ENCODE peak calls at places on chromosome 12, in ten cellular contexts. W is A549, V is prostate gland, H is H1, J is ovary, Y is breast epithelium, M is esophagus squamous epithelium, N is tibial nerve, S is HCT116, A is body of pancreas. D is an unnamed sample. For H3K4me1, the result is how much of the 10 kb centered on the place peaks cover.

GRCh38 chr12:130982565-130983225 is 29.0 kb downstream of the ADGRD1 start:
- DNase-seq in A (no peak), V (no peak), J (no peak), W (no peak), N (no peak), Y (no peak), H (no peak), S (no peak), M (no peak), D (no peak)

GRCh38 chr12:94867066-94867855 is 136.2 kb downstream of the NDUFA12 start:
- DNase-seq in J (no peak), Y (no peak), V (no peak), S (no peak), N (no peak), M (no peak), A (no peak), W (no peak), H (no peak), D (no peak)

GRCh38 chr12:112879191-112879705 is 27.5 kb upstream of the OAS1 start:
- DNase-seq in A (no peak), S (no peak), N (no peak), Y (no peak), H (no peak), V (no peak), W (no peak), M (no peak), J (no peak), D (no peak)

GRCh38 chr12:27185234-27186045 is 58.6 kb upstream of the STK38L start:
- DNase-seq in Y (no peak), S (no peak), W (no peak), M (no peak), J (no peak), V (no peak), H (no peak), A (no peak), N (no peak), D (no peak)

GRCh38 chr12:53700567-53700966 is 24.7 kb upstream of the ATP5MC2 start:
- DNase-seq in V (no peak), H (no peak), S (no peak), J (no peak), Y (no peak), W (no peak), M (no peak), N (no peak), A (no peak), D (no peak)

GRCh38 chr12:113070117-113070906 is 13.8 kb downstream of the DTX1 start:
- DNase-seq in N (no peak), Y (peak), A (no peak), W (no peak), J (no peak), M (no peak), S (no peak), H (no peak), V (no peak), D (no peak)

GRCh38 chr12:2008677-2009076 is 4.4 kb upstream of the DCP1B start:
- DNase-seq in V (no peak), S (no peak), A (no peak), Y (no peak), N (no peak), J (no peak), M (no peak), W (no peak), H (no peak), D (peak)

GRCh38 chr12:67853204-67853603 is 136.0 kb upstream of the IFNG-AS1 start:
- DNase-seq in A (no peak), J (no peak), S (no peak), Y (no peak), V (no peak), H (no peak), W (no peak), N (no peak), M (no peak), D (no peak)

GRCh38 chr12:43198608-43199007 is 353.4 kb downstream of the ADAMTS20 start:
- DNase-seq in Y (no peak), J (no peak), M (no peak), A (no peak), V (no peak), W (no peak), N (no peak), H (no peak), S (no peak), D (no peak)

GRCh38 chr12:25256826-25257225 is 6.1 kb upstream of the KRAS start:
- DNase-seq in S (no peak), N (no peak), J (no peak), H (no peak), A (no peak), V (no peak), W (no peak), Y (no peak), M (no peak), D (no peak)

GRCh38 chr12:119208626-119209061 is 29.9 kb downstream of the HSPB8 start:
- DNase-seq in H (no peak), S (no peak), A (peak), W (peak), M (no peak), V (peak), Y (peak), J (no peak), N (peak), D (no peak)

GRCh38 chr12:69171881-69172280 is 67.5 kb upstream of the CPSF6 start:
- DNase-seq in Y (no peak), J (no peak), V (no peak), A (no peak), N (no peak), S (no peak), H (no peak), W (no peak), M (no peak), D (no peak)

GRCh38 chr12:110084314-110085015 is 36.1 kb upstream of the C12orf76 start:
- DNase-seq in J (no peak), S (no peak), N (no peak), Y (no peak), W (peak), A (no peak), V (no peak), M (no peak), H (no peak), D (no peak)

GRCh38 chr12:110075880-110076279 is 27.6 kb upstream of the C12orf76 start:
- DNase-seq in Y (no peak), H (no peak), W (no peak), N (no peak), V (no peak), A (no peak), M (no peak), S (no peak), J (no peak), D (no peak)

GRCh38 chr12:110077769-110078168 is 29.4 kb upstream of the C12orf76 start:
- DNase-seq in S (no peak), A (no peak), J (no peak), N (no peak), H (no peak), V (no peak), Y (no peak), W (no peak), M (no peak), D (no peak)

GRCh38 chr12:110080410-110080809 is 32.1 kb upstream of the C12orf76 start:
- DNase-seq in S (no peak), N (no peak), V (no peak), H (no peak), Y (no peak), W (no peak), M (no peak), A (no peak), J (no peak), D (no peak)

DNA sequence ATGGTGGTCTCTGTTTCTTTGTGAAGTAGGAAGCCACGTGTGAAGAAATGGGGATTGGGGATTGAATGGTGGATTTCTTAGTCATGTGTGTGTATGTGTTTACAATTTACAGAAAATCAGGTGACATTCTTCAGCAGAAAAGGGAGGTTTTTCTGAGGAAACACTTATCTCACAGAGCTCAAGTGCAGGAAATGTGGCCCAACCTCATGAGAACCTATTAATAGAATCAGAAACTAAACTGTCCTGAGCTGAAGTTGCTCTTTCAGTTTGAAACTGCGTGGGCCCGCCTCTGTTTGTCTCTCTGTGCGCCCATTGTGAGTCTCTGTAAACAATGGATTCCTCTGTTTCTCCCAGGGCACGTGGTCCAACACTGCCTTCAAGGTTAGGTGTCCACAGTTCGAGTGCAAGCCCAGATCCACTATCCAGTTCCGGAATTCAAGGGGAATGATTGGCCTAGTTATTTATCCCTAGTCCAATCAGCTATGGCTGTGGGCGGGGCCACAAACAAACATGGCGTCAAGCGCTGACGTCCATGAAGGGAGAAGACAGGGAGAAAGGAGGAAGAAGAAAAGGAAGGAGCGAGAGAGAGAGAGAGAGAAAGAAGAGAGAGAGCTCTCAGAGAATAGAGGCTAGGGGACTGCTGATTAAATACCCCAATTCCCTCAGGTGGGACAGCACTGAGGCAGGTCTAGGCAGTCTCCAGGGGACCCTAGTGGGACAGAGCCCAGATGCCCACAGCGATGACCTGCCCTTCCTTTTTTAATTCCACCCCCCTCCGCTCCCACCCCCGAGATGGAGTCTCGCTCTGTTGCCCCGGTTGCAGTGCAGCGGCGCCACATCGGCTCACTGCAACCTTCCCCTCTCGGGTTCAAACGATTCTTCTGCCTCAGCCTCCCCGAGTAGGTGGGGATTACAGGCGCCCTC is 31.4 kb upstream of the C12orf76 start:
- DNase-seq in H (no peak), V (no peak), W (peak), M (no peak), S (no peak), N (peak), Y (peak), A (peak), J (no peak), D (peak)
- TF ChIP-seq POLR2A in H (no peak), V (no peak), W (no peak), M (no peak), S (no peak), N (no peak), Y (no peak), A (no peak), J (no peak), D (no peak)

DNA sequence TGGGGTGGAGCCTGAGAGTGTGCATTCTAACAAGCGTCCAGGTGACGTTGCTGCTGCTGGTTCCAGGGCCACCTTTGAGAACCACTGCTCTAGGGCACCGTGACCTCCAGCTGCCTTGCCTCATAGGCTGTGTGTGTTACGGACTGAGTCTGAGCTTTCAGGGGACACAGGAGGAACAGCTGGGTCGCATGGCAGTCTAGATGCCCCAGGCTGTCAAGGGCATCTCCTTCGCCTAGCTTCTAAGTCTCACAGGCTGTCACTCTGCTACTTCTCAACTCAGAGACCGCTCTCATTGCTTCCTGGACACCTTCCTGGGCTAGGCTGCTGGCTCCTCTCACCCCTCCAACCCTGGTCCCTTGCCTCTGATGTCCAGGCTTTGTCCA is 965 bp downstream of the KRT73 start:
- DNase-seq in V (no peak), J (no peak), M (no peak), A (no peak), Y (no peak), N (no peak), H (peak), W (no peak), S (no peak), D (no peak)
- H3K4me1 ChIP-seq in V (under half), J (under half), M (under half), A (under half), Y (under half), N (under half), H (under half), W (under half), S (under half), D (under half)

GRCh38 chr12:6310771-6311610 is 509 bp downstream of the PLEKHG6 start:
- DNase-seq in Y (no peak), J (no peak), N (no peak), A (no peak), M (no peak), W (no peak), S (no peak), H (peak), V (no peak), D (no peak)
- TF ChIP-seq CTCF in Y (no peak), J (no peak), N (no peak), A (no peak), M (no peak), W (no peak), S (no peak), H (peak), V (no peak), D (no peak)

GRCh38 chr12:116282371-116283286 is 5.1 kb upstream of the MED13L start:
- DNase-seq in V (no peak), A (no peak), S (no peak), M (no peak), H (no peak), Y (no peak), J (no peak), W (no peak), N (no peak), D (no peak)
- TF ChIP-seq POLR2A in V (no peak), A (no peak), S (no peak), M (no peak), H (no peak), Y (no peak), J (no peak), W (no peak), N (no peak), D (no peak)

GRCh38 chr12:65566776-65567175 is 257.5 kb upstream of the HMGA2 start:
- DNase-seq in J (no peak), W (no peak), H (no peak), N (no peak), Y (no peak), V (no peak), S (no peak), M (no peak), A (no peak), D (no peak)
- H3K4me1 ChIP-seq in J (under half), W (under half), H (under half), N (under half), Y (under half), V (under half), S (under half), M (under half), A (under half), D (under half)

GRCh38 chr12:89765959-89766824 is 57.6 kb upstream of the ATP2B1 start:
- DNase-seq in N (no peak), M (no peak), H (no peak), Y (no peak), A (no peak), W (no peak), V (no peak), S (no peak), J (no peak), D (no peak)

GRCh38 chr12:89768586-89769482 is 60.2 kb upstream of the ATP2B1 start:
- DNase-seq in M (no peak), S (peak), N (no peak), J (no peak), Y (no peak), A (no peak), W (peak), H (no peak), V (no peak), D (no peak)

GRCh38 chr12:89770391-89770790 is 61.8 kb upstream of the ATP2B1 start:
- DNase-seq in W (no peak), N (no peak), M (no peak), V (no peak), S (no peak), H (no peak), J (no peak), A (no peak), Y (no peak), D (no peak)

GRCh38 chr12:89769483-89769818 is 60.8 kb upstream of the ATP2B1 start:
- DNase-seq in A (no peak), H (no peak), Y (no peak), W (no peak), S (no peak), M (no peak), N (no peak), V (no peak), J (no peak), D (no peak)
- TF ChIP-seq CTCF in A (no peak), H (peak), Y (no peak), W (no peak), S (peak), M (no peak), N (no peak), V (no peak), J (no peak), D (no peak)

DNA sequence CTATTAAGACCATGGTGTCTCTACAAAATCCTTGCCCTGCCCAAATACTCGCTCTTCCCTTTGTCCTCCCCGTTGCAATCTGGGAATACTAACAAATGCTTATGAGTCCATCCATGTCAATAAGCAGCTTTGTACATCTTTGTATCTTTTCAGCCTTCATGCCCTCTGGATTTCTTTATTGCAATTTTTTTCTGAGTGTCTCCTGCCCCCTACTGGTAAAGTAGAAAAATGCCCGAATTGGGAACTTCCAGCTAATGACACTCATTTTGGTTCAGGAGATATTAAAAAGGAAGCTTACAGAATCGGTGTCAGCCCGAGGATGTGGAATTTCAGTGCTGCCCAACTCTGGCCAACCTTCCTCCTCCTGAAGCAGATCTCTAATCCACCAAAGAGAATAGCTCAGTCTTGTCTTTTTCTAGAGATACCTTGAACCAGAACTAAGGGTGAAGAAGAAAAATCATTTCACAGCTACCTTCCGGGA is 46.0 kb downstream of the SH2B3 start:
- DNase-seq in H (peak), M (no peak), S (peak), N (no peak), J (no peak), A (peak), V (no peak), Y (peak), W (peak), D (peak)
- TF ChIP-seq POLR2A in H (no peak), M (no peak), S (no peak), N (no peak), J (no peak), A (no peak), V (no peak), Y (no peak), W (no peak), D (no peak)